ENCODE peak calls at places on chromosome 4, in eight cellular contexts. X, K, U, L, F, V, H and B are unnamed samples.

GRCh38 chr4:91527056-91527455 is 776.7 kb upstream of the GRID2 start:
- DNase-seq in X (no peak), K (no peak), U (no peak), L (no peak), F (no peak), V (no peak), H (no peak), B (no peak)

GRCh38 chr4:77193511-77194236 is 36.7 kb downstream of the CCNG2 start:
- DNase-seq in X (peak; percentile 46), K (no peak), U (peak; percentile 59), L (no peak), F (no peak), V (no peak), H (peak; percentile 72), B (peak; percentile 79)

GRCh38 chr4:124686279-124686678 is 26.3 kb downstream of the ANKRD50 start:
- DNase-seq in X (no peak), K (no peak), U (no peak), L (no peak), F (no peak), V (no peak), H (no peak), B (no peak)

GRCh38 chr4:1763550-1764080 is 29.5 kb upstream of the FGFR3 start:
- DNase-seq in X (no peak), K (no peak), U (no peak), L (peak; percentile 73), F (peak; percentile 81), V (no peak), H (no peak), B (no peak)

GRCh38 chr4:7708981-7709380 is 230.7 kb downstream of the AFAP1 start:
- DNase-seq in X (no peak), K (no peak), U (no peak), L (no peak), F (no peak), V (no peak), H (no peak), B (no peak)

GRCh38 chr4:180134116-180134866 is 2108.9 kb upstream of the TENM3 start:
- DNase-seq in X (no peak), K (peak; percentile 72), U (no peak), L (no peak), F (no peak), V (no peak), H (no peak), B (peak; percentile 4)

GRCh38 chr4:38377195-38377594 is 286.8 kb upstream of the KLF3 start:
- DNase-seq in X (no peak), K (no peak), U (no peak), L (no peak), F (no peak), V (no peak), H (no peak), B (no peak)

GRCh38 chr4:121951570-121952110 is at the start of gene TRPC3:
- DNase-seq in X (peak; percentile 23), K (peak; percentile 71), U (peak; percentile 10), L (no peak), F (peak; percentile 58), V (no peak), H (peak; percentile 83), B (peak; percentile 16)

GRCh38 chr4:15396157-15396800 is 31.6 kb upstream of the C1QTNF7 start:
- DNase-seq in X (no peak), K (peak; percentile 51), U (peak; percentile 25), L (peak; percentile 33), F (peak; percentile 55), V (peak; percentile 34), H (peak; percentile 59), B (peak; percentile 44)

GRCh38 chr4:113574636-113575103 is 186.9 kb downstream of the CAMK2D start:
- DNase-seq in X (no peak), K (no peak), U (no peak), L (no peak), F (peak; percentile 70), V (no peak), H (no peak), B (no peak)

GRCh38 chr4:3302164-3302785 is 9.5 kb downstream of the RGS12 start:
- DNase-seq in X (no peak), K (no peak), U (peak; percentile 72), L (no peak), F (no peak), V (no peak), H (peak; percentile 81), B (peak; percentile 96)

GRCh38 chr4:26136615-26137014 is 184.2 kb upstream of the RBPJ start:
- DNase-seq in X (no peak), K (no peak), U (no peak), L (no peak), F (no peak), V (no peak), H (no peak), B (no peak)

GRCh38 chr4:105840426-105841174 is 54.7 kb upstream of the NPNT start:
- DNase-seq in X (no peak), K (no peak), U (no peak), L (no peak), F (no peak), V (no peak), H (no peak), B (no peak)

GRCh38 chr4:151750156-151750555 is 10.7 kb downstream of the GATB start:
- DNase-seq in X (no peak), K (no peak), U (no peak), L (no peak), F (no peak), V (no peak), H (no peak), B (no peak)

GRCh38 chr4:107213410-107213809 is 177.3 kb upstream of the DKK2 start:
- DNase-seq in X (no peak), K (no peak), U (no peak), L (no peak), F (peak; percentile 8), V (no peak), H (no peak), B (no peak)

GRCh38 chr4:26717332-26717731 is 133.4 kb downstream of the TBC1D19 start:
- DNase-seq in X (no peak), K (no peak), U (no peak), L (no peak), F (peak; percentile 92), V (peak; percentile 4), H (no peak), B (no peak)

GRCh38 chr4:71229477-71230257 is 109.2 kb upstream of the SLC4A4 start:
- DNase-seq in X (no peak), K (peak; percentile 77), U (no peak), L (peak; percentile 5), F (peak; percentile 79), V (peak; percentile 7), H (peak; percentile 46), B (no peak)

GRCh38 chr4:127967141-127967775 is 2.1 kb downstream of the ABHD18 start:
- DNase-seq in X (no peak), K (no peak), U (no peak), L (peak; percentile 10), F (no peak), V (no peak), H (no peak), B (no peak)

GRCh38 chr4:73709461-73710033 is 30.8 kb upstream of the CXCL8 start:
- DNase-seq in X (no peak), K (no peak), U (no peak), L (no peak), F (no peak), V (no peak), H (no peak), B (no peak)
- H3K27ac ChIP-seq in X (no peak overlapping the region), K (no peak overlapping the region), U (no peak overlapping the region), L (no peak overlapping the region), F (no peak overlapping the region), V (no peak overlapping the region), H (no peak overlapping the region), B (no peak overlapping the region)

GRCh38 chr4:163744861-163745260 is 250.4 kb downstream of the TMA16 start:
- DNase-seq in X (no peak), K (no peak), U (no peak), L (no peak), F (no peak), V (no peak), H (no peak), B (no peak)

GRCh38 chr4:163748474-163748873 is 254.0 kb downstream of the TMA16 start:
- DNase-seq in X (no peak), K (no peak), U (no peak), L (no peak), F (peak; percentile 2), V (no peak), H (no peak), B (no peak)
- H3K4me3 ChIP-seq in X (no peak overlapping the region), K (no peak overlapping the region), U (no peak overlapping the region), L (no peak overlapping the region), F (no peak overlapping the region), V (no peak overlapping the region), H (no peak overlapping the region), B (no peak overlapping the region)

GRCh38 chr4:159105063-159105414 is 2.2 kb downstream of the RAPGEF2 start:
- DNase-seq in X (no peak), K (no peak), U (no peak), L (no peak), F (peak; percentile 77), V (no peak), H (no peak), B (no peak)

GRCh38 chr4:159102623-159103405 is at the start of gene RAPGEF2:
- DNase-seq in X (peak; percentile 91), K (peak; percentile 94), U (peak; percentile 82), L (peak; percentile 84), F (peak; percentile 96), V (peak; percentile 89), H (peak; percentile 97), B (peak; percentile 89)

GRCh38 chr4:159101983-159102622 is 776 bp upstream of the RAPGEF2 start:
- DNase-seq in X (no peak), K (peak; percentile 7), U (no peak), L (no peak), F (peak; percentile 41), V (no peak), H (no peak), B (peak; percentile 7)

GRCh38 chr4:159105761-159106243 is 2.9 kb downstream of the RAPGEF2 start:
- DNase-seq in X (no peak), K (no peak), U (no peak), L (peak; percentile 59), F (peak; percentile 67), V (no peak), H (no peak), B (no peak)

DNA sequence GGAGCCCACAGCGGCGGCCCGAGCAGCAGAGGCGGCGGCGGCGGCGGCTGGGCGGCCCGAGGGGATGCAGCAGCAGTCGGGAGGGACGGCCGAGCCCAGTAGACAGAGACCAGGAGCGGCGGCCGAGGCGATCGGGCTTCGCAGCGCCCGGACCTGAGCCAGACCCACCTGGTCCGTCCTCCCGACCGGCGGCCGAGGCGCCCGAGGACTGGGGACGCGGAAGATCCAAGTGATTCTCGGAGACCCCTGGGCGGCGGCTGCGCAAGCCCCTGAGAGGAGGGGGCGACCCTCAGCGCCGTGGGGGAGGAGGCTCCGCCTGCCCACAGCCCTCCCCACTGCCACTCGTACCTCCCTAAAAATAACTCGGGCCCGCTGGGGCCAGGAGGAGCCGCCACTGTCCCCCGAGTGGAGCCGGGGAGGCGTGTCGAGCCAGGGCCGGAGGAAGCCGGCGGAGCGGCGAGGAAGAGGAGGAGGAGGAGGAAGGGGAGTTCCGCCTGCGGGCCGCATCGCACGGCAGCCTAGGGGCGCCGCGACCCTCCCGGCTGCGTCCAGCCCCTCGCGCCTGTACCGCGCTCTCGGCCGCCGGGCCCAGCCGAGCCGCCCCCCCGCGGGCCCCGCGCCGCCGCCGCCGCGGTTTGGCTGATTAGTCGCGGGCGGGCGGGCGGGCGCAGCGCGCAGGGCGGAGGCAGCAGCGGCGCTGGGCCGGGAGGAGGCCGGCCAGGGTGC is 690 bp downstream of the RAPGEF2 start:
- DNase-seq in X (peak; percentile 70), K (peak; percentile 78), U (peak; percentile 15), L (no peak), F (peak; percentile 80), V (no peak), H (peak; percentile 86), B (peak; percentile 43)
- H3K27ac ChIP-seq in X (peak overlapping the region; percentile 97), K (peak overlapping the region; percentile 95), U (peak overlapping the region; percentile 83), L (peak overlapping the region; percentile 85), F (peak overlapping the region; percentile 72), V (peak overlapping the region; percentile 76), H (peak overlapping the region; percentile 86), B (peak overlapping the region; percentile 83)

GRCh38 chr4:182449960-182450359 is 206.8 kb downstream of the TENM3 start:
- DNase-seq in X (no peak), K (no peak), U (no peak), L (no peak), F (peak; percentile 6), V (no peak), H (no peak), B (no peak)
- H3K4me3 ChIP-seq in X (peak overlapping the region; percentile 86), K (peak overlapping the region; percentile 91), U (no peak overlapping the region), L (no peak overlapping the region), F (peak overlapping the region; percentile 74), V (no peak overlapping the region), H (peak overlapping the region; percentile 77), B (no peak overlapping the region)